ENCODE peak calls at places on chromosomes 5 and 9, in ten cellular contexts. Q is stimulated activated naive B cell treated with anti-CD40 and anti-IgM and Interleukin-4, amounts not matched to agents 10 μg/mL and 1 μg/mL and 100 μg/mL, for 72 hours; B is nephron progenitor cell; C is stimulated activated CD4-positive, alpha-beta T cell treated with anti-CD3 and anti-CD28 coated beads, TNF-alpha, amount 100 ng/mL, for 1 hour; M is H7; G is heart right ventricle; F is HTR-8/SVneo; Y is BJ; E is brain microvascular endothelial cell; W is stimulated activated CD8-positive, alpha-beta memory T cell treated with anti-CD3 and anti-CD28 coated beads, Interleukin-4, amount 100 ng/mL, for 1 hour. Z is an unnamed sample.

GRCh38 chr9:3367185-3367584 is 158.6 kb downstream of the RFX3 start:
- DNase-seq in Y (no peak), F (no peak), C (no peak), W (no peak), M (no peak), Q (no peak), E (no peak), G (no peak), B (no peak), Z (no peak)

GRCh38 chr9:110538169-110538568 is 41.4 kb downstream of the SVEP1 start:
- DNase-seq in Q (no peak), Y (peak), W (no peak), G (no peak), E (no peak), B (no peak), M (no peak), F (no peak), C (no peak), Z (no peak)

GRCh38 chr9:131840751-131841702 is 101.2 kb upstream of the RAPGEF1 start:
- DNase-seq in Y (no peak), F (no peak), C (no peak), E (no peak), Q (no peak), B (no peak), M (no peak), G (no peak), W (no peak), Z (no peak)

GRCh38 chr5:127009784-127010183 is 20.6 kb downstream of the MARCHF3 start:
- DNase-seq in B (no peak), G (no peak), W (no peak), M (no peak), F (no peak), Q (no peak), E (no peak), Y (no peak), C (no peak), Z (no peak)

GRCh38 chr5:93008502-93009167 is 572.4 kb downstream of the NR2F1-AS1 start:
- DNase-seq in F (no peak), Q (no peak), M (no peak), G (no peak), B (no peak), E (no peak), Y (no peak), W (no peak), C (no peak), Z (no peak)

GRCh38 chr9:121929893-121930875 is 162.9 kb downstream of the TTLL11 start:
- DNase-seq in B (peak), M (peak), Y (no peak), W (no peak), E (no peak), Q (no peak), F (no peak), C (no peak), G (no peak), Z (peak)

GRCh38 chr5:168712280-168712924 is 133.2 kb upstream of the PANK3 start:
- DNase-seq in G (peak), E (peak), C (no peak), Y (peak), Q (no peak), M (no peak), W (no peak), B (no peak), F (peak), Z (peak)

GRCh38 chr9:14336244-14336643 is 22.3 kb upstream of the NFIB start:
- DNase-seq in F (no peak), B (no peak), G (no peak), M (peak), C (no peak), W (no peak), Y (no peak), Q (no peak), E (no peak), Z (no peak)

GRCh38 chr9:91795500-91796241 is 154.4 kb downstream of the ROR2 start:
- DNase-seq in B (peak), G (no peak), M (no peak), C (no peak), W (no peak), Q (no peak), E (no peak), F (peak), Y (no peak), Z (no peak)

GRCh38 chr9:137551656-137552534 is at the start of gene MRPL41:
- DNase-seq in W (peak), B (peak), C (peak), M (peak), E (peak), Q (peak), G (peak), F (peak), Y (peak), Z (peak)

GRCh38 chr9:86563350-86563749 is 209.1 kb upstream of the TUT7 start:
- DNase-seq in G (no peak), B (no peak), Y (peak), W (no peak), F (no peak), C (no peak), E (no peak), M (no peak), Q (no peak), Z (no peak)

GRCh38 chr5:73499187-73499586 is 945 bp downstream of the BTF3 start:
- DNase-seq in W (no peak), F (no peak), M (no peak), B (no peak), Y (no peak), G (no peak), E (no peak), Q (no peak), C (no peak), Z (no peak)

GRCh38 chr5:1055896-1056610 is 47.5 kb downstream of the NKD2 start:
- DNase-seq in Y (no peak), Q (no peak), E (no peak), B (no peak), W (no peak), M (peak), G (no peak), C (no peak), F (no peak), Z (no peak)

GRCh38 chr5:14228219-14228618 is 85.1 kb downstream of the TRIO start:
- DNase-seq in C (no peak), Q (no peak), B (no peak), W (no peak), M (no peak), E (peak), G (no peak), F (no peak), Y (no peak), Z (no peak)

GRCh38 chr5:132498152-132498551 is 7.6 kb upstream of the IRF1 start:
- DNase-seq in F (peak), Q (no peak), Y (no peak), E (no peak), W (no peak), B (no peak), M (no peak), C (no peak), G (no peak), Z (peak)

GRCh38 chr5:125883223-125883622 is 540.0 kb upstream of the GRAMD2B start:
- DNase-seq in M (no peak), G (no peak), F (peak), Q (no peak), B (no peak), E (no peak), W (no peak), C (no peak), Y (no peak), Z (no peak)

GRCh38 chr9:93726147-93726546 is 149.8 kb downstream of the PHF2 start:
- DNase-seq in M (no peak), W (no peak), Q (no peak), Y (no peak), F (no peak), G (no peak), B (no peak), E (no peak), C (no peak), Z (no peak)

GRCh38 chr5:54844905-54845566 is 140.4 kb downstream of the ESM1 start:
- DNase-seq in G (no peak), B (no peak), W (no peak), M (no peak), Q (no peak), Y (no peak), E (no peak), F (peak), C (no peak), Z (peak)

GRCh38 chr5:118557103-118557805 is 431.1 kb downstream of the DTWD2 start:
- DNase-seq in C (no peak), Y (peak), W (no peak), M (no peak), G (no peak), Q (no peak), E (no peak), F (no peak), B (no peak), Z (no peak)

GRCh38 chr9:135925496-135926133 is 18.3 kb upstream of the CAMSAP1 start:
- DNase-seq in B (no peak), M (peak), Q (peak), W (no peak), G (no peak), F (no peak), E (no peak), C (no peak), Y (no peak), Z (no peak)

GRCh38 chr5:139075066-139076050 is 122.8 kb downstream of the SIL1 start:
- DNase-seq in E (no peak), W (no peak), Q (no peak), G (no peak), F (no peak), Y (no peak), M (no peak), C (no peak), B (no peak), Z (no peak)